ENCODE peak calls at places on chromosome 21, in ten cellular contexts. A is KG1; G is anterior cingulate cortex; F is HuH-7; H is GM04503; I is kidney tubule cell; Y is activated CD4-positive, alpha-beta T cell treated with anti-CD3 and anti-CD28 coated beads, Interleukin-2, amount 50 U/mL, for 1 hour; L is psoas muscle; M is stimulated activated CD4-positive, alpha-beta T cell treated with anti-CD3 and anti-CD28 coated beads, Interleukin-4, amount 100 ng/mL, for 48 hours; Q is bronchial epithelial cell. E is an unnamed sample.

GRCh38 chr21:34129039-34129891 is 55.9 kb downstream of the MRPS6 start:
- DNase-seq in A (no peak), G (peak), F (peak), H (peak), I (peak), Y (peak), L (peak), M (peak), Q (peak), E (no peak)

GRCh38 chr21:27047331-27048314 is 80.7 kb upstream of the ADAMTS5 start:
- DNase-seq in A (no peak), G (no peak), F (no peak), H (no peak), I (no peak), Y (no peak), L (no peak), M (no peak), Q (peak), E (no peak)

GRCh38 chr21:15298306-15298705 is 233.5 kb upstream of the NRIP1 start:
- DNase-seq in A (no peak), G (no peak), F (no peak), H (no peak), I (no peak), Y (no peak), L (no peak), M (no peak), Q (no peak), E (no peak)

GRCh38 chr21:45265721-45266517 is 21.8 kb downstream of the POFUT2 start:
- DNase-seq in A (no peak), G (no peak), F (no peak), H (no peak), I (no peak), Y (no peak), L (peak), M (no peak), Q (no peak), E (no peak)

GRCh38 chr21:45256021-45256911 is 31.4 kb downstream of the POFUT2 start:
- DNase-seq in A (no peak), G (no peak), F (no peak), H (no peak), I (no peak), Y (no peak), L (peak), M (no peak), Q (no peak), E (no peak)

GRCh38 chr21:44005071-44005470 is 7.0 kb upstream of the TRAPPC10 start:
- DNase-seq in A (no peak), G (no peak), F (no peak), H (no peak), I (no peak), Y (no peak), L (no peak), M (no peak), Q (no peak), E (no peak)

GRCh38 chr21:23952269-23952668 is 1655.0 kb downstream of the MRPL39 start:
- DNase-seq in A (no peak), G (no peak), F (no peak), H (no peak), I (no peak), Y (no peak), L (no peak), M (no peak), Q (no peak), E (no peak)

GRCh38 chr21:35428489-35428888 is 379.4 kb upstream of the RUNX1 start:
- DNase-seq in A (no peak), G (no peak), F (no peak), H (no peak), I (no peak), Y (peak), L (peak), M (no peak), Q (no peak), E (no peak)

GRCh38 chr21:15638856-15639549 is 90.8 kb upstream of the USP25 start:
- DNase-seq in A (no peak), G (no peak), F (peak), H (no peak), I (peak), Y (no peak), L (no peak), M (no peak), Q (peak), E (no peak)

GRCh38 chr21:45823100-45823681 is 158.4 kb upstream of the COL6A1 start:
- DNase-seq in A (no peak), G (no peak), F (no peak), H (no peak), I (no peak), Y (no peak), L (no peak), M (no peak), Q (no peak), E (no peak)

GRCh38 chr21:41316641-41317392 is at the start of gene FAM3B:
- DNase-seq in A (no peak), G (no peak), F (no peak), H (no peak), I (no peak), Y (no peak), L (no peak), M (no peak), Q (no peak), E (no peak)

GRCh38 chr21:38645282-38645681 is 147.0 kb upstream of the ERG start:
- DNase-seq in A (no peak), G (no peak), F (no peak), H (peak), I (peak), Y (no peak), L (no peak), M (no peak), Q (peak), E (no peak)

GRCh38 chr21:45845063-45845789 is 136.3 kb upstream of the COL6A1 start:
- DNase-seq in A (no peak), G (no peak), F (no peak), H (no peak), I (no peak), Y (no peak), L (no peak), M (no peak), Q (no peak), E (no peak)

GRCh38 chr21:44867999-44868700 is 5.3 kb downstream of the PTTG1IP start:
- DNase-seq in A (no peak), G (no peak), F (no peak), H (no peak), I (no peak), Y (peak), L (peak), M (no peak), Q (no peak), E (no peak)

GRCh38 chr21:32940079-32941014 is 85.4 kb upstream of the OLIG2 start:
- DNase-seq in A (peak), G (no peak), F (peak), H (no peak), I (peak), Y (peak), L (no peak), M (no peak), Q (peak), E (no peak)

GRCh38 chr21:45334591-45335081 is 46.9 kb upstream of the POFUT2 start:
- DNase-seq in A (no peak), G (no peak), F (no peak), H (no peak), I (no peak), Y (no peak), L (no peak), M (no peak), Q (no peak), E (no peak)

GRCh38 chr21:44402323-44403105 is 49.1 kb downstream of the TRPM2 start:
- DNase-seq in A (no peak), G (no peak), F (no peak), H (no peak), I (no peak), Y (no peak), L (peak), M (no peak), Q (no peak), E (no peak)

GRCh38 chr21:37368536-37369279 is 2.1 kb downstream of the DYRK1A start:
- DNase-seq in A (peak), G (no peak), F (no peak), H (no peak), I (peak), Y (no peak), L (no peak), M (no peak), Q (peak), E (no peak)

GRCh38 chr21:43658769-43659135 is 536 bp downstream of the HSF2BP start:
- DNase-seq in A (no peak), G (no peak), F (no peak), H (no peak), I (no peak), Y (no peak), L (peak), M (no peak), Q (no peak), E (no peak)

GRCh38 chr21:20661221-20661620 is 337.0 kb upstream of the NCAM2 start:
- DNase-seq in A (no peak), G (no peak), F (no peak), H (no peak), I (no peak), Y (no peak), L (no peak), M (no peak), Q (no peak), E (no peak)

GRCh38 chr21:46128106-46128982 is 27.0 kb downstream of the FTCD start:
- DNase-seq in A (no peak), G (no peak), F (no peak), H (no peak), I (no peak), Y (no peak), L (peak), M (no peak), Q (no peak), E (no peak)

GRCh38 chr21:38660333-38661295 is 145.1 kb upstream of the ETS2 start:
- DNase-seq in A (no peak), G (no peak), F (no peak), H (no peak), I (no peak), Y (no peak), L (no peak), M (no peak), Q (no peak), E (no peak)